ENCODE peak calls at places on chromosomes 2 and 18, in seven cellular contexts. One of them, this sample, is unnamed.

GRCh38 chr18:33831424-33831823 is 253.4 kb downstream of the ASXL3 start:
- DNase-seq in LoVo: no peak
- DNase-seq in 8988T: no peak
- DNase-seq in EL: no peak
- DNase-seq in stimulated activated CD4-positive, alpha-beta T cell treated with anti-CD3 and anti-CD28 coated beads, Interleukin-4, amount 100 ng/mL, for 1 hour: no peak
- DNase-seq in NCI-H1436 treated with DMSO at 0.1 percent for 48 hours: no peak
- DNase-seq in naive thymus-derived CD8-positive, alpha-beta T cell: no peak
- DNase-seq in this sample: no peak

GRCh38 chr2:3414133-3414856 is 34.8 kb downstream of the TRAPPC12 start:
- DNase-seq in NCI-H1436 treated with DMSO at 0.1 percent for 48 hours: no peak
- DNase-seq in 8988T: no peak
- DNase-seq in naive thymus-derived CD8-positive, alpha-beta T cell: no peak
- DNase-seq in LoVo: no peak
- DNase-seq in stimulated activated CD4-positive, alpha-beta T cell treated with anti-CD3 and anti-CD28 coated beads, Interleukin-4, amount 100 ng/mL, for 1 hour: no peak
- DNase-seq in EL: no peak
- DNase-seq in this sample: no peak

GRCh38 chr2:85949280-85949679 is 60.5 kb upstream of the ST3GAL5 start:
- DNase-seq in stimulated activated CD4-positive, alpha-beta T cell treated with anti-CD3 and anti-CD28 coated beads, Interleukin-4, amount 100 ng/mL, for 1 hour: no peak
- DNase-seq in NCI-H1436 treated with DMSO at 0.1 percent for 48 hours: no peak
- DNase-seq in naive thymus-derived CD8-positive, alpha-beta T cell: no peak
- DNase-seq in 8988T: no peak
- DNase-seq in LoVo: no peak
- DNase-seq in EL: no peak
- DNase-seq in this sample: peak

GRCh38 chr2:206086683-206087350 is 843 bp upstream of the INO80D start:
- DNase-seq in EL: peak
- DNase-seq in naive thymus-derived CD8-positive, alpha-beta T cell: no peak
- DNase-seq in NCI-H1436 treated with DMSO at 0.1 percent for 48 hours: no peak
- DNase-seq in stimulated activated CD4-positive, alpha-beta T cell treated with anti-CD3 and anti-CD28 coated beads, Interleukin-4, amount 100 ng/mL, for 1 hour: no peak
- DNase-seq in LoVo: no peak
- DNase-seq in 8988T: no peak
- DNase-seq in this sample: peak

GRCh38 chr2:32523711-32524110 is 104.1 kb upstream of the TTC27 start:
- DNase-seq in NCI-H1436 treated with DMSO at 0.1 percent for 48 hours: no peak
- DNase-seq in LoVo: no peak
- DNase-seq in EL: no peak
- DNase-seq in stimulated activated CD4-positive, alpha-beta T cell treated with anti-CD3 and anti-CD28 coated beads, Interleukin-4, amount 100 ng/mL, for 1 hour: no peak
- DNase-seq in 8988T: no peak
- DNase-seq in naive thymus-derived CD8-positive, alpha-beta T cell: no peak
- DNase-seq in this sample: no peak

GRCh38 chr2:28470759-28471158 is 25.1 kb upstream of the PLB1 start:
- DNase-seq in NCI-H1436 treated with DMSO at 0.1 percent for 48 hours: no peak
- DNase-seq in naive thymus-derived CD8-positive, alpha-beta T cell: no peak
- DNase-seq in stimulated activated CD4-positive, alpha-beta T cell treated with anti-CD3 and anti-CD28 coated beads, Interleukin-4, amount 100 ng/mL, for 1 hour: no peak
- DNase-seq in EL: no peak
- DNase-seq in 8988T: no peak
- DNase-seq in LoVo: peak
- DNase-seq in this sample: peak

GRCh38 chr2:1011018-1011405 is 60.4 kb downstream of the SNTG2 start:
- DNase-seq in stimulated activated CD4-positive, alpha-beta T cell treated with anti-CD3 and anti-CD28 coated beads, Interleukin-4, amount 100 ng/mL, for 1 hour: no peak
- DNase-seq in EL: no peak
- DNase-seq in NCI-H1436 treated with DMSO at 0.1 percent for 48 hours: no peak
- DNase-seq in naive thymus-derived CD8-positive, alpha-beta T cell: no peak
- DNase-seq in 8988T: no peak
- DNase-seq in LoVo: no peak
- DNase-seq in this sample: no peak

GRCh38 chr2:20726913-20727312 is 60.0 kb downstream of the GDF7 start:
- DNase-seq in naive thymus-derived CD8-positive, alpha-beta T cell: no peak
- DNase-seq in LoVo: no peak
- DNase-seq in 8988T: no peak
- DNase-seq in NCI-H1436 treated with DMSO at 0.1 percent for 48 hours: no peak
- DNase-seq in stimulated activated CD4-positive, alpha-beta T cell treated with anti-CD3 and anti-CD28 coated beads, Interleukin-4, amount 100 ng/mL, for 1 hour: no peak
- DNase-seq in EL: no peak
- DNase-seq in this sample: no peak

GRCh38 chr2:62705859-62706720 is 577 bp downstream of the EHBP1 start:
- DNase-seq in 8988T: peak
- DNase-seq in stimulated activated CD4-positive, alpha-beta T cell treated with anti-CD3 and anti-CD28 coated beads, Interleukin-4, amount 100 ng/mL, for 1 hour: peak
- DNase-seq in LoVo: peak
- DNase-seq in EL: peak
- DNase-seq in naive thymus-derived CD8-positive, alpha-beta T cell: no peak
- DNase-seq in NCI-H1436 treated with DMSO at 0.1 percent for 48 hours: no peak
- DNase-seq in this sample: peak

GRCh38 chr2:165952600-165953210 is 871 bp downstream of the TTC21B start:
- DNase-seq in stimulated activated CD4-positive, alpha-beta T cell treated with anti-CD3 and anti-CD28 coated beads, Interleukin-4, amount 100 ng/mL, for 1 hour: no peak
- DNase-seq in LoVo: peak
- DNase-seq in naive thymus-derived CD8-positive, alpha-beta T cell: no peak
- DNase-seq in EL: peak
- DNase-seq in NCI-H1436 treated with DMSO at 0.1 percent for 48 hours: no peak
- DNase-seq in 8988T: no peak
- DNase-seq in this sample: peak

GRCh38 chr2:238409341-238410200 is 17.2 kb upstream of the ASB1 start:
- DNase-seq in NCI-H1436 treated with DMSO at 0.1 percent for 48 hours: no peak
- DNase-seq in EL: no peak
- DNase-seq in naive thymus-derived CD8-positive, alpha-beta T cell: no peak
- DNase-seq in stimulated activated CD4-positive, alpha-beta T cell treated with anti-CD3 and anti-CD28 coated beads, Interleukin-4, amount 100 ng/mL, for 1 hour: no peak
- DNase-seq in 8988T: no peak
- DNase-seq in LoVo: no peak
- DNase-seq in this sample: no peak

GRCh38 chr2:216535454-216535995 is 36.9 kb downstream of the RPL37A start:
- DNase-seq in NCI-H1436 treated with DMSO at 0.1 percent for 48 hours: no peak
- DNase-seq in EL: peak
- DNase-seq in LoVo: no peak
- DNase-seq in 8988T: no peak
- DNase-seq in stimulated activated CD4-positive, alpha-beta T cell treated with anti-CD3 and anti-CD28 coated beads, Interleukin-4, amount 100 ng/mL, for 1 hour: no peak
- DNase-seq in naive thymus-derived CD8-positive, alpha-beta T cell: no peak
- DNase-seq in this sample: no peak

GRCh38 chr18:44958450-44958849 is 277.8 kb downstream of the SETBP1 start:
- DNase-seq in LoVo: no peak
- DNase-seq in EL: peak
- DNase-seq in NCI-H1436 treated with DMSO at 0.1 percent for 48 hours: no peak
- DNase-seq in 8988T: no peak
- DNase-seq in stimulated activated CD4-positive, alpha-beta T cell treated with anti-CD3 and anti-CD28 coated beads, Interleukin-4, amount 100 ng/mL, for 1 hour: no peak
- DNase-seq in naive thymus-derived CD8-positive, alpha-beta T cell: no peak
- DNase-seq in this sample: no peak

GRCh38 chr2:105502625-105503334 is 103.9 kb upstream of the FHL2 start:
- DNase-seq in naive thymus-derived CD8-positive, alpha-beta T cell: no peak
- DNase-seq in LoVo: no peak
- DNase-seq in NCI-H1436 treated with DMSO at 0.1 percent for 48 hours: no peak
- DNase-seq in stimulated activated CD4-positive, alpha-beta T cell treated with anti-CD3 and anti-CD28 coated beads, Interleukin-4, amount 100 ng/mL, for 1 hour: no peak
- DNase-seq in EL: peak
- DNase-seq in 8988T: no peak
- DNase-seq in this sample: no peak

GRCh38 chr18:44855681-44856080 is 175.0 kb downstream of the SETBP1 start:
- DNase-seq in NCI-H1436 treated with DMSO at 0.1 percent for 48 hours: no peak
- DNase-seq in LoVo: no peak
- DNase-seq in 8988T: no peak
- DNase-seq in naive thymus-derived CD8-positive, alpha-beta T cell: no peak
- DNase-seq in stimulated activated CD4-positive, alpha-beta T cell treated with anti-CD3 and anti-CD28 coated beads, Interleukin-4, amount 100 ng/mL, for 1 hour: no peak
- DNase-seq in EL: peak
- DNase-seq in this sample: no peak

GRCh38 chr2:19804861-19805260 is 96.9 kb downstream of the TTC32 start:
- DNase-seq in 8988T: no peak
- DNase-seq in stimulated activated CD4-positive, alpha-beta T cell treated with anti-CD3 and anti-CD28 coated beads, Interleukin-4, amount 100 ng/mL, for 1 hour: no peak
- DNase-seq in naive thymus-derived CD8-positive, alpha-beta T cell: no peak
- DNase-seq in NCI-H1436 treated with DMSO at 0.1 percent for 48 hours: no peak
- DNase-seq in LoVo: no peak
- DNase-seq in EL: no peak
- DNase-seq in this sample: no peak

GRCh38 chr18:73908323-73908722 is 239.3 kb downstream of the FBXO15 start:
- DNase-seq in 8988T: no peak
- DNase-seq in stimulated activated CD4-positive, alpha-beta T cell treated with anti-CD3 and anti-CD28 coated beads, Interleukin-4, amount 100 ng/mL, for 1 hour: no peak
- DNase-seq in NCI-H1436 treated with DMSO at 0.1 percent for 48 hours: no peak
- DNase-seq in naive thymus-derived CD8-positive, alpha-beta T cell: no peak
- DNase-seq in EL: peak
- DNase-seq in LoVo: no peak
- DNase-seq in this sample: peak

GRCh38 chr2:78780321-78780720 is 245.2 kb upstream of the REG3G start:
- DNase-seq in stimulated activated CD4-positive, alpha-beta T cell treated with anti-CD3 and anti-CD28 coated beads, Interleukin-4, amount 100 ng/mL, for 1 hour: no peak
- DNase-seq in 8988T: no peak
- DNase-seq in LoVo: no peak
- DNase-seq in NCI-H1436 treated with DMSO at 0.1 percent for 48 hours: no peak
- DNase-seq in EL: no peak
- DNase-seq in naive thymus-derived CD8-positive, alpha-beta T cell: no peak
- DNase-seq in this sample: no peak

GRCh38 chr18:60040966-60041365 is 141.2 kb downstream of the PMAIP1 start:
- DNase-seq in stimulated activated CD4-positive, alpha-beta T cell treated with anti-CD3 and anti-CD28 coated beads, Interleukin-4, amount 100 ng/mL, for 1 hour: no peak
- DNase-seq in EL: peak
- DNase-seq in 8988T: no peak
- DNase-seq in naive thymus-derived CD8-positive, alpha-beta T cell: no peak
- DNase-seq in NCI-H1436 treated with DMSO at 0.1 percent for 48 hours: no peak
- DNase-seq in LoVo: no peak
- DNase-seq in this sample: no peak

GRCh38 chr2:4549811-4550210 is 846.4 kb downstream of the DCDC2C start:
- DNase-seq in LoVo: no peak
- DNase-seq in stimulated activated CD4-positive, alpha-beta T cell treated with anti-CD3 and anti-CD28 coated beads, Interleukin-4, amount 100 ng/mL, for 1 hour: no peak
- DNase-seq in naive thymus-derived CD8-positive, alpha-beta T cell: no peak
- DNase-seq in NCI-H1436 treated with DMSO at 0.1 percent for 48 hours: no peak
- DNase-seq in EL: no peak
- DNase-seq in 8988T: no peak
- DNase-seq in this sample: no peak

GRCh38 chr18:35697869-35698268 is 116.3 kb downstream of the GALNT1 start:
- DNase-seq in stimulated activated CD4-positive, alpha-beta T cell treated with anti-CD3 and anti-CD28 coated beads, Interleukin-4, amount 100 ng/mL, for 1 hour: no peak
- DNase-seq in NCI-H1436 treated with DMSO at 0.1 percent for 48 hours: no peak
- DNase-seq in LoVo: no peak
- DNase-seq in EL: no peak
- DNase-seq in naive thymus-derived CD8-positive, alpha-beta T cell: no peak
- DNase-seq in 8988T: no peak
- DNase-seq in this sample: no peak

GRCh38 chr18:44342167-44342566 is 338.5 kb upstream of the SETBP1 start:
- DNase-seq in LoVo: no peak
- DNase-seq in EL: peak
- DNase-seq in stimulated activated CD4-positive, alpha-beta T cell treated with anti-CD3 and anti-CD28 coated beads, Interleukin-4, amount 100 ng/mL, for 1 hour: no peak
- DNase-seq in NCI-H1436 treated with DMSO at 0.1 percent for 48 hours: no peak
- DNase-seq in 8988T: no peak
- DNase-seq in naive thymus-derived CD8-positive, alpha-beta T cell: no peak
- DNase-seq in this sample: no peak

GRCh38 chr2:179272406-179273192 is 8.0 kb upstream of the SESTD1 start:
- DNase-seq in EL: peak
- DNase-seq in NCI-H1436 treated with DMSO at 0.1 percent for 48 hours: peak
- DNase-seq in 8988T: no peak
- DNase-seq in naive thymus-derived CD8-positive, alpha-beta T cell: no peak
- DNase-seq in stimulated activated CD4-positive, alpha-beta T cell treated with anti-CD3 and anti-CD28 coated beads, Interleukin-4, amount 100 ng/mL, for 1 hour: no peak
- DNase-seq in LoVo: peak
- DNase-seq in this sample: peak

GRCh38 chr2:110994250-110994961 is 126.3 kb upstream of the BCL2L11 start:
- DNase-seq in NCI-H1436 treated with DMSO at 0.1 percent for 48 hours: peak
- DNase-seq in 8988T: no peak
- DNase-seq in EL: no peak
- DNase-seq in LoVo: no peak
- DNase-seq in stimulated activated CD4-positive, alpha-beta T cell treated with anti-CD3 and anti-CD28 coated beads, Interleukin-4, amount 100 ng/mL, for 1 hour: no peak
- DNase-seq in naive thymus-derived CD8-positive, alpha-beta T cell: no peak
- DNase-seq in this sample: no peak

GRCh38 chr18:6219116-6219717 is 195.5 kb downstream of the L3MBTL4 start:
- DNase-seq in LoVo: no peak
- DNase-seq in EL: peak
- DNase-seq in NCI-H1436 treated with DMSO at 0.1 percent for 48 hours: no peak
- DNase-seq in stimulated activated CD4-positive, alpha-beta T cell treated with anti-CD3 and anti-CD28 coated beads, Interleukin-4, amount 100 ng/mL, for 1 hour: no peak
- DNase-seq in naive thymus-derived CD8-positive, alpha-beta T cell: no peak
- DNase-seq in 8988T: no peak
- DNase-seq in this sample: peak

GRCh38 chr18:35178260-35178659 is 62.6 kb upstream of the ZNF397 start:
- DNase-seq in NCI-H1436 treated with DMSO at 0.1 percent for 48 hours: no peak
- DNase-seq in naive thymus-derived CD8-positive, alpha-beta T cell: no peak
- DNase-seq in stimulated activated CD4-positive, alpha-beta T cell treated with anti-CD3 and anti-CD28 coated beads, Interleukin-4, amount 100 ng/mL, for 1 hour: no peak
- DNase-seq in 8988T: no peak
- DNase-seq in EL: peak
- DNase-seq in LoVo: peak
- DNase-seq in this sample: no peak

GRCh38 chr2:107801498-107801897 is 25.2 kb upstream of the RGPD4 start:
- DNase-seq in naive thymus-derived CD8-positive, alpha-beta T cell: no peak
- DNase-seq in 8988T: no peak
- DNase-seq in NCI-H1436 treated with DMSO at 0.1 percent for 48 hours: no peak
- DNase-seq in EL: no peak
- DNase-seq in LoVo: no peak
- DNase-seq in stimulated activated CD4-positive, alpha-beta T cell treated with anti-CD3 and anti-CD28 coated beads, Interleukin-4, amount 100 ng/mL, for 1 hour: no peak
- DNase-seq in this sample: no peak

GRCh38 chr2:124816007-124816406 is 790.9 kb downstream of the CNTNAP5 start:
- DNase-seq in EL: no peak
- DNase-seq in stimulated activated CD4-positive, alpha-beta T cell treated with anti-CD3 and anti-CD28 coated beads, Interleukin-4, amount 100 ng/mL, for 1 hour: no peak
- DNase-seq in LoVo: no peak
- DNase-seq in naive thymus-derived CD8-positive, alpha-beta T cell: no peak
- DNase-seq in NCI-H1436 treated with DMSO at 0.1 percent for 48 hours: no peak
- DNase-seq in 8988T: no peak
- DNase-seq in this sample: no peak